ENCODE peak calls at places on chromosomes 13 and 19, in four cellular contexts. One of them, this sample, is unnamed.

GRCh38 chr13:40330950-40331349 is 335.5 kb downstream of the FOXO1 start:
- DNase-seq in HepG2: no peak
- DNase-seq in H1: no peak
- DNase-seq in GM12878: no peak
- DNase-seq in this sample: no peak

GRCh38 chr13:46995874-46996273 is 99.0 kb upstream of the HTR2A start:
- DNase-seq in HepG2: no peak
- DNase-seq in H1: no peak
- DNase-seq in GM12878: peak
- DNase-seq in this sample: no peak

GRCh38 chr13:51000576-51001260 is 91.1 kb downstream of the RNASEH2B start:
- DNase-seq in HepG2: no peak
- DNase-seq in H1: no peak
- DNase-seq in GM12878: no peak
- DNase-seq in this sample: no peak

GRCh38 chr19:31054430-31054829 is 294.8 kb downstream of the TSHZ3 start:
- DNase-seq in HepG2: no peak
- DNase-seq in H1: peak
- DNase-seq in GM12878: no peak
- DNase-seq in this sample: peak

GRCh38 chr13:97982286-97982685 is 28.8 kb downstream of the IPO5 start:
- DNase-seq in HepG2: no peak
- DNase-seq in H1: no peak
- DNase-seq in GM12878: no peak
- DNase-seq in this sample: no peak

GRCh38 chr13:24124789-24125476 is 35.6 kb upstream of the SPATA13 start:
- DNase-seq in HepG2: no peak
- DNase-seq in H1: no peak
- DNase-seq in GM12878: peak
- DNase-seq in this sample: no peak

GRCh38 chr13:106343831-106344230 is 191.6 kb downstream of the EFNB2 start:
- DNase-seq in HepG2: no peak
- DNase-seq in H1: no peak
- DNase-seq in GM12878: no peak
- DNase-seq in this sample: no peak

GRCh38 chr19:47093254-47093653 is 20.3 kb downstream of the ZC3H4 start:
- DNase-seq in HepG2: no peak
- DNase-seq in H1: no peak
- DNase-seq in GM12878: no peak
- DNase-seq in this sample: no peak

GRCh38 chr13:76226941-76227340 is 590.8 kb downstream of the LMO7 start:
- DNase-seq in HepG2: no peak
- DNase-seq in H1: no peak
- DNase-seq in GM12878: no peak
- DNase-seq in this sample: no peak

GRCh38 chr13:43448605-43449004 is 338.2 kb downstream of the ENOX1 start:
- DNase-seq in HepG2: no peak
- DNase-seq in H1: no peak
- DNase-seq in GM12878: no peak
- DNase-seq in this sample: no peak
- TF ChIP-seq YY1 in HepG2: no peak
- TF ChIP-seq YY1 in H1: no peak
- TF ChIP-seq YY1 in GM12878: no peak
- TF ChIP-seq YY1 in this sample: no peak

DNA sequence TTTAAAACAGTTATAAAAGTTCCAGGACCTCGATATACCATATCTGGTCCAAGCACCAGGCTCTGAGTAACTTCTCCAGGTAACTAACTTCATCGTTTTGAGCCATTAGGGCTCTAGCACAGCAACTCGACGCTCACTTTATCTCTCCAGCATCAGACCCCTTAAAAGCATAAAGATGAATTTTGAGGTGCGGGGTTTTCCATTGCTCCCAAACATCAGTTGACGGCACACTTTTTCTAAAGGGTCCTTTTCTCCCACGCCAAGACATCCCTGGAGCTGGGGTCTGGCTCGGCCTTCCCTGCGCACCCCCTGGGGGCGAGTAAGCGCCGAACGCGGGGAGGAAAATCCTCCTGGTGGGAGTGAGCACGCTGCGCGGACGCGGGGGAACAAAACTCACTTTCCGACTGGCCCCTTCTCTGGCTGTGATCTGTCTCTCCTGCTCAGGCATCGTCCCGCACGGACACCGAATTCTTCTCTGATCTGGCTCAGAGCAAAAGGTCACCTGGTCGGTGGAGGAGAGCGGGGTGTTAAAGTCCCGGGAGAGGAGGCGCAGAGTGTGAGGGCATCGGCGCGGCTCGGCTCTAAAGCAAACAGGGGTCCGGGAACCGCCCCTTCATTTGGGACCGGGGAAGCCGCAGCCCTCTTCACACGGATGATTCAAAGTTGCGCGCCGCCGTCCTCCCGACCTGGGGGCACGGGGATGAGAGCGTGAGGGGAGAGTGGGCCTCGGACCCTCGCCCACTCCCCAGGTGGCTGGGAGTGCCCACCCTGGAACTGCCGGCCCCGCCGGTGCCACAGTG is at the start of gene ATP7B:
- DNase-seq in HepG2: peak
- DNase-seq in H1: peak
- DNase-seq in GM12878: no peak
- DNase-seq in this sample: no peak
- TF ChIP-seq YY1 in HepG2: no peak
- TF ChIP-seq YY1 in H1: no peak
- TF ChIP-seq YY1 in GM12878: no peak
- TF ChIP-seq YY1 in this sample: no peak

GRCh38 chr19:13763300-13763699 is 1.0 kb upstream of the MRI1 start:
- DNase-seq in HepG2: no peak
- DNase-seq in H1: no peak
- DNase-seq in GM12878: no peak
- DNase-seq in this sample: no peak

GRCh38 chr19:13761423-13761822 is 2.9 kb upstream of the MRI1 start:
- DNase-seq in HepG2: no peak
- DNase-seq in H1: no peak
- DNase-seq in GM12878: no peak
- DNase-seq in this sample: no peak

GRCh38 chr19:13764821-13765394 is 586 bp downstream of the MRI1 start:
- DNase-seq in HepG2: no peak
- DNase-seq in H1: peak
- DNase-seq in GM12878: no peak
- DNase-seq in this sample: no peak

GRCh38 chr19:13764101-13764807 is at the start of gene MRI1:
- DNase-seq in HepG2: peak
- DNase-seq in H1: peak
- DNase-seq in GM12878: no peak
- DNase-seq in this sample: no peak

DNA sequence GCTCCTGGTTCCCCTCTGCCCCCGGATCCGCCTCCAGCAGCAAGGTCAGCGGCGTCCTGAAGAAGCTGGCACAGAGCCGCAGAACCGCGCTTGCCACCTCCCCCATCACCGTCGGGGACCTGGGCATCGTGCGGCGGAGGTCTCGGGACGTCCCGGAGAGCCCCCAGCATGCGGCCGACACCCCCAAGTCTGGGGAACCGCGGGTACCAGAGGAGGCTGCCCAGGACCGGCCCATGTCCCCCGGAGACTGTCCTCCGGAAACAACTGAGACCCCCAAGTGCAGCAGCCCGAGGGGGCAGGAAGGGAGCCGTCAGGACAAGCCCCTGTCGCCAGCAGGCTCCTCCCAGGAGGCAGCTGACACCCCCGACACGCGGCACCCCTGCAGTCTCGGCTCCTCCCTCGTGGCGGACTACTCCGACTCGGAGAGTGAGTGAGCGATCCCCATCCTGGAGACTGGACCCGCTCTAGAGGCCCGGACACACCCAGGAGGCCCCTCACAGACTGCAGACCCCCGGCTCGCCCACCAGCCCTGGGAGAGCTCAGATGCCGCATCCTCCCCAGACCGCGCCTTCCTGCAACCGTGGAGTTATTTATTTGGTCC is 1.6 kb upstream of the MRI1 start:
- DNase-seq in HepG2: no peak
- DNase-seq in H1: peak
- DNase-seq in GM12878: no peak
- DNase-seq in this sample: no peak
- TF ChIP-seq YY1 in HepG2: no peak
- TF ChIP-seq YY1 in H1: no peak
- TF ChIP-seq YY1 in GM12878: no peak
- TF ChIP-seq YY1 in this sample: no peak

DNA sequence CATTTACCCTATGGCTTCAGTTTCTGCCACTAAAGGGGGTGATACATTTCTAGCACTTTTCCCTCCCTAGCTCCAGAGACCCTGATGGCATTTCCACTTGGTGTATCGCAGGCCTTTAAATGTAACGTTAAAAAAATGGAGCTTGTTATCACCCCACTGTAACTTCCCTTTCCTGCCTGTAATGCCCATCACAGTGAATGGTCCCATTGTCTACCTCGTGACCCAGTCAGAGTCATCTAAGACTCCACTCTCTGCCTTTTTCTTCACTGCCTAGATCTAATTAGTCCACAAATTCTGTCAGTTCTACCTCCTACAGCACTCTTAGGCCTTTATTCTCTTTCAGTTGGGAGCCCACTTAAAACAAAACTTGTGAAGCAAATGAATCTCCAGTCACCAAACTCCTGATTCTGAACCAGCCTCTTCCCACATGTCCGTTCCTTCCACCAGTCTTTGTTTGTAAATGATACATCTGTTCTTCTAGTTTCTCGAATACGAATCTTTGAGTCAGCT is 64.8 kb downstream of the NHLRC3 start:
- DNase-seq in HepG2: no peak
- DNase-seq in H1: no peak
- DNase-seq in GM12878: no peak
- DNase-seq in this sample: no peak
- TF ChIP-seq YY1 in HepG2: no peak
- TF ChIP-seq YY1 in H1: no peak
- TF ChIP-seq YY1 in GM12878: no peak
- TF ChIP-seq YY1 in this sample: no peak

DNA sequence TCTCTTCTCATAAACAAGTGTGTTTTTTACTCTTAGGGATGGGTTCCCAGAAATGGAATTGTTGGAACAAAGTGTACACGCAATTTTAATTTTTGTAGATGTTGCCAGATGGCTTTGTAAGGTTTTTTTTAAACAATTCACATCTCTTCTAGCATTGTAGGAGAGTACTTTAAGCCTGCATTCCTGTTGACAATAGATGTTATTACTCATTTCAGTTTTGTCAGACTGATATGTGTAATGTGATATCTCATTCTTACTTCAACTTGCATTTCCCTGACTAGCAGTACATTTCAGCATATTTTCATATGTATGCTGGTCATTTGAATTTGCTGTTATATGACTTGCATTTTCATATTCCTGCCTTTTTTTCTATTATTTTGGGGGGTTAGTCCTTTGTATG is 186.6 kb upstream of the SLITRK6 start:
- DNase-seq in HepG2: no peak
- DNase-seq in H1: no peak
- DNase-seq in GM12878: no peak
- DNase-seq in this sample: no peak
- TF ChIP-seq YY1 in HepG2: no peak
- TF ChIP-seq YY1 in H1: no peak
- TF ChIP-seq YY1 in GM12878: no peak
- TF ChIP-seq YY1 in this sample: no peak

GRCh38 chr13:93355094-93355493 is 128.5 kb downstream of the GPC6 start:
- DNase-seq in HepG2: no peak
- DNase-seq in H1: no peak
- DNase-seq in GM12878: no peak
- DNase-seq in this sample: no peak
- TF ChIP-seq YY1 in HepG2: no peak
- TF ChIP-seq YY1 in H1: no peak
- TF ChIP-seq YY1 in GM12878: no peak
- TF ChIP-seq YY1 in this sample: no peak

GRCh38 chr19:58037927-58038687 is 4.3 kb downstream of the ZSCAN1 start:
- DNase-seq in HepG2: no peak
- DNase-seq in H1: peak
- DNase-seq in GM12878: no peak
- DNase-seq in this sample: no peak
- TF ChIP-seq YY1 in HepG2: no peak
- TF ChIP-seq YY1 in H1: no peak
- TF ChIP-seq YY1 in GM12878: no peak
- TF ChIP-seq YY1 in this sample: no peak

DNA sequence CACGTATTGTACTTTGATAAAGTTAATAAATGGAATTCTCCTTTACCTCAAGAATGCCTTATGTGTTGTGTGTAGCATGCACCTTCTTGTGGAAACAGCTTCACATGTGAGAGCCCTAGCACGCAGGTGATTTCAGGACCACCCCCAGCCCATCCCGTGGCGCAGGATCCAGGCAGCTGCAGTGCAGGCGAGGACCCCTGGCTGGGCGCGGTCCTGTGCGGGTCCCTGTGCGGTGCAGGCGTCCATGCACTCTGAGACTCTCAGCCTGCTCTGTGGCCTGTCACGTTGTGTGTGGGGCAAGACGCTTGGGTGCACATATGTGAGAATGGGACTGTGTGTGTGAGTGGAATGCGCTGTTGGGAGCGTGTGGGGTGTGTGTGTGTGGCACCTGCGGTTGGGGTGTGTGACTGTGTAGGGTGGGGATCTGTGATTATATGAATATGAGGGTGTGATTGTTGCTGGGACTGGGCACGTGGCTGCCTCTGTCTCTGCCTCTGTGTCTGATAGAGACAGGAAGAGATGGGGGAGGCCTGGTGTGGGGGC is 30.8 kb downstream of the WTIP start:
- DNase-seq in HepG2: no peak
- DNase-seq in H1: no peak
- DNase-seq in GM12878: no peak
- DNase-seq in this sample: no peak
- TF ChIP-seq YY1 in HepG2: no peak
- TF ChIP-seq YY1 in H1: no peak
- TF ChIP-seq YY1 in GM12878: no peak
- TF ChIP-seq YY1 in this sample: no peak

GRCh38 chr13:78596701-78597550 is 6.4 kb downstream of the POU4F1 start:
- DNase-seq in HepG2: no peak
- DNase-seq in H1: peak
- DNase-seq in GM12878: no peak
- DNase-seq in this sample: no peak

GRCh38 chr13:78595819-78596700 is 7.3 kb downstream of the POU4F1 start:
- DNase-seq in HepG2: peak
- DNase-seq in H1: peak
- DNase-seq in GM12878: no peak
- DNase-seq in this sample: no peak

GRCh38 chr13:78593129-78593528 is 10.2 kb downstream of the POU4F1 start:
- DNase-seq in HepG2: no peak
- DNase-seq in H1: no peak
- DNase-seq in GM12878: no peak
- DNase-seq in this sample: no peak

GRCh38 chr13:78593652-78594494 is 9.5 kb downstream of the POU4F1 start:
- DNase-seq in HepG2: no peak
- DNase-seq in H1: peak
- DNase-seq in GM12878: no peak
- DNase-seq in this sample: no peak

GRCh38 chr13:78595458-78595818 is 7.9 kb downstream of the POU4F1 start:
- DNase-seq in HepG2: no peak
- DNase-seq in H1: no peak
- DNase-seq in GM12878: no peak
- DNase-seq in this sample: no peak
- TF ChIP-seq YY1 in HepG2: no peak
- TF ChIP-seq YY1 in H1: no peak
- TF ChIP-seq YY1 in GM12878: no peak
- TF ChIP-seq YY1 in this sample: no peak

GRCh38 chr19:17626456-17626855 is 61.7 kb downstream of the UNC13A start:
- DNase-seq in HepG2: no peak
- DNase-seq in H1: no peak
- DNase-seq in GM12878: no peak
- DNase-seq in this sample: no peak
- TF ChIP-seq YY1 in HepG2: no peak
- TF ChIP-seq YY1 in H1: no peak
- TF ChIP-seq YY1 in GM12878: no peak
- TF ChIP-seq YY1 in this sample: no peak

This sample was measured in NT2/D1.